ENCODE peak calls at places on chromosomes 12 and 14, in eight cellular contexts. I is stimulated activated CD4-positive, alpha-beta T cell treated with anti-CD3 and anti-CD28 coated beads, Interleukin-12 subunit alpha, Interleukin-12 subunit beta, amount 100 ng/mL, for 4 hours; X is T-helper 1 cell; B is activated T-cell treated with anti-CD3 and anti-CD28 coated beads, Interleukin-2, amount 50 U/mL, for 24 hours; V is AG20443; A is A549; H is activated naive CD4-positive, alpha-beta T cell; N is posterior cingulate gyrus. S is an unnamed sample.

GRCh38 chr14:75267141-75267601 is 11.5 kb upstream of the FOS start:
- DNase-seq in I (no peak), X (no peak), B (no peak), V (no peak), A (no peak), H (no peak), N (no peak), S (no peak)

GRCh38 chr12:67920432-67920831 is 68.8 kb upstream of the IFNG-AS1 start:
- DNase-seq in I (no peak), X (no peak), B (no peak), V (no peak), A (no peak), H (no peak), N (no peak), S (no peak)

GRCh38 chr14:19873178-19873577 is 1.8 kb upstream of the OR4K2 start:
- DNase-seq in I (no peak), X (no peak), B (no peak), V (no peak), A (peak; percentile 23), H (no peak), N (no peak), S (no peak)

GRCh38 chr14:71070169-71070568 is 162.9 kb downstream of the PCNX1 start:
- DNase-seq in I (no peak), X (no peak), B (no peak), V (no peak), A (peak; percentile 16), H (no peak), N (no peak), S (no peak)

GRCh38 chr14:70096866-70097265 is 91.9 kb downstream of the SLC8A3 start:
- DNase-seq in I (no peak), X (no peak), B (no peak), V (peak; percentile 33), A (peak; percentile 12), H (no peak), N (peak; percentile 78), S (no peak)

GRCh38 chr14:61391119-61391518 is 69.7 kb downstream of the PRKCH start:
- DNase-seq in I (no peak), X (no peak), B (no peak), V (no peak), A (no peak), H (no peak), N (no peak), S (no peak)

GRCh38 chr14:97726661-97727060 is 929.5 kb downstream of the VRK1 start:
- DNase-seq in I (no peak), X (no peak), B (no peak), V (no peak), A (no peak), H (no peak), N (no peak), S (no peak)

GRCh38 chr12:1833596-1834028 is 13.2 kb downstream of the LRTM2 start:
- DNase-seq in I (no peak), X (no peak), B (no peak), V (no peak), A (no peak), H (no peak), N (peak; percentile 70), S (peak; percentile 48)

GRCh38 chr14:78863143-78863542 is 693.0 kb downstream of the NRXN3 start:
- DNase-seq in I (no peak), X (no peak), B (no peak), V (peak; percentile 25), A (peak; percentile 12), H (no peak), N (no peak), S (no peak)

GRCh38 chr12:101564912-101565311 is 29.9 kb upstream of the MYBPC1 start:
- DNase-seq in I (no peak), X (no peak), B (no peak), V (no peak), A (peak; percentile 31), H (no peak), N (no peak), S (no peak)

GRCh38 chr12:131923260-131923659 is 5.8 kb upstream of the PUS1 start:
- DNase-seq in I (no peak), X (no peak), B (no peak), V (no peak), A (no peak), H (no peak), N (no peak), S (no peak)

GRCh38 chr12:93166891-93167307 is 210.8 kb upstream of the NUDT4 start:
- DNase-seq in I (no peak), X (no peak), B (no peak), V (no peak), A (no peak), H (no peak), N (no peak), S (no peak)

GRCh38 chr14:94378527-94379290 is 9.7 kb downstream of the SERPINA1 start:
- DNase-seq in I (no peak), X (no peak), B (no peak), V (no peak), A (no peak), H (no peak), N (no peak), S (no peak)

GRCh38 chr12:118055865-118056773 is 4.9 kb downstream of the WSB2 start:
- DNase-seq in I (no peak), X (no peak), B (no peak), V (no peak), A (peak; percentile 68), H (no peak), N (no peak), S (no peak)

GRCh38 chr12:109433618-109434017 is 43.5 kb downstream of the KCTD10 start:
- DNase-seq in I (no peak), X (no peak), B (no peak), V (no peak), A (no peak), H (no peak), N (no peak), S (peak; percentile 56)

GRCh38 chr12:81252228-81252627 is 174.3 kb downstream of the ACSS3 start:
- DNase-seq in I (no peak), X (no peak), B (no peak), V (no peak), A (no peak), H (no peak), N (no peak), S (no peak)

GRCh38 chr12:70049596-70050360 is 193.5 kb upstream of the CNOT2 start:
- DNase-seq in I (no peak), X (no peak), B (no peak), V (no peak), A (no peak), H (no peak), N (no peak), S (no peak)

GRCh38 chr14:59107819-59108218 is 80.6 kb upstream of the DAAM1 start:
- DNase-seq in I (no peak), X (no peak), B (no peak), V (no peak), A (no peak), H (no peak), N (no peak), S (no peak)

GRCh38 chr14:51432302-51432948 is 192.4 kb downstream of the TMX1 start:
- DNase-seq in I (no peak), X (no peak), B (no peak), V (no peak), A (no peak), H (no peak), N (no peak), S (no peak)

GRCh38 chr14:54866588-54866987 is 36.0 kb downstream of the GCH1 start:
- DNase-seq in I (no peak), X (no peak), B (no peak), V (no peak), A (no peak), H (no peak), N (no peak), S (no peak)

GRCh38 chr12:57813971-57814771 is 4.4 kb downstream of the AVIL start:
- DNase-seq in I (no peak), X (no peak), B (no peak), V (no peak), A (no peak), H (no peak), N (no peak), S (peak; percentile 83)

GRCh38 chr12:10354502-10354901 is 35.3 kb downstream of the KLRK1 start:
- DNase-seq in I (no peak), X (no peak), B (no peak), V (peak; percentile 9), A (no peak), H (no peak), N (no peak), S (no peak)

GRCh38 chr12:84912191-84913142 is at the start of gene SLC6A15:
- DNase-seq in I (no peak), X (no peak), B (no peak), V (peak; percentile 68), A (peak; percentile 85), H (no peak), N (peak; percentile 97), S (no peak)

GRCh38 chr14:69398818-69399210 is 322 bp downstream of the SLC39A9 start:
- DNase-seq in I (no peak), X (no peak), B (peak; percentile 83), V (no peak), A (no peak), H (no peak), N (no peak), S (no peak)

GRCh38 chr14:75144944-75145343 is 18.1 kb upstream of the NEK9 start:
- DNase-seq in I (no peak), X (no peak), B (no peak), V (no peak), A (no peak), H (no peak), N (no peak), S (no peak)